ENCODE peak calls at places on chromosomes 1 and 21, in ten cellular contexts. E is heart left ventricle; H is endodermal cell; B is lung; U is tibial nerve; K is heart right ventricle; I is uterus; S is CD8-positive, alpha-beta memory T cell; N is H1; G is right lobe of liver. W is an unnamed sample. For H3K27me3, the result is how much of the 10 kb centered on the place peaks cover.

GRCh38 chr1:14103878-14104430 is 404.0 kb downstream of the PRDM2 start:
- DNase-seq in E (no peak), H (no peak), B (no peak), U (no peak), K (no peak), I (no peak), S (no peak), N (no peak), G (no peak), W (no peak)

GRCh38 chr1:22077728-22078127 is 25.2 kb downstream of the CDC42 start:
- DNase-seq in E (no peak), H (no peak), B (no peak), U (no peak), K (no peak), I (no peak), S (no peak), N (no peak), G (no peak), W (no peak)

GRCh38 chr1:12090326-12090725 is 27.2 kb downstream of the TNFRSF8 start:
- DNase-seq in E (no peak), H (no peak), B (no peak), U (no peak), K (no peak), I (no peak), S (no peak), N (no peak), G (no peak), W (no peak)

GRCh38 chr1:232438476-232438875 is 191.5 kb downstream of the SIPA1L2 start:
- DNase-seq in E (no peak), H (peak), B (no peak), U (no peak), K (no peak), I (no peak), S (no peak), N (no peak), G (no peak), W (no peak)

GRCh38 chr1:89686520-89686919 is 53.6 kb downstream of the LRRC8C start:
- DNase-seq in E (no peak), H (no peak), B (no peak), U (no peak), K (no peak), I (no peak), S (no peak), N (no peak), G (no peak), W (no peak)

GRCh38 chr1:186983327-186983726 is 154.6 kb downstream of the PLA2G4A start:
- DNase-seq in E (no peak), H (no peak), B (no peak), U (no peak), K (no peak), I (peak), S (no peak), N (no peak), G (no peak), W (no peak)

GRCh38 chr21:38310619-38311018 is 53.8 kb downstream of the KCNJ15 start:
- DNase-seq in E (no peak), H (no peak), B (no peak), U (no peak), K (no peak), I (no peak), S (no peak), N (no peak), G (no peak), W (no peak)

GRCh38 chr21:17925000-17925610 is 105.9 kb upstream of the C21orf91 start:
- DNase-seq in E (no peak), H (peak), B (peak), U (peak), K (no peak), I (peak), S (peak), N (no peak), G (no peak), W (peak)

GRCh38 chr21:37878946-37879660 is 37.2 kb downstream of the KCNJ6 start:
- DNase-seq in E (no peak), H (no peak), B (no peak), U (no peak), K (no peak), I (no peak), S (no peak), N (no peak), G (no peak), W (no peak)

GRCh38 chr1:26710811-26711210 is 15.0 kb downstream of the ARID1A start:
- DNase-seq in E (no peak), H (no peak), B (no peak), U (no peak), K (no peak), I (no peak), S (no peak), N (no peak), G (no peak), W (no peak)

GRCh38 chr1:180084867-180085266 is 69.8 kb upstream of the QSOX1 start:
- DNase-seq in E (no peak), H (no peak), B (no peak), U (no peak), K (no peak), I (no peak), S (no peak), N (no peak), G (no peak), W (no peak)

GRCh38 chr1:184755226-184756065 is 788 bp upstream of the EDEM3 start:
- DNase-seq in E (no peak), H (no peak), B (no peak), U (peak), K (no peak), I (no peak), S (no peak), N (no peak), G (no peak), W (peak)

GRCh38 chr1:169704797-169705196 is 6.6 kb downstream of the SELL start:
- DNase-seq in E (no peak), H (no peak), B (no peak), U (no peak), K (no peak), I (no peak), S (no peak), N (no peak), G (no peak), W (no peak)

GRCh38 chr1:62436039-62436465 is 797 bp upstream of the USP1 start:
- DNase-seq in E (no peak), H (peak), B (no peak), U (no peak), K (peak), I (peak), S (no peak), N (no peak), G (peak), W (peak)

GRCh38 chr1:75136921-75137641 is 2.9 kb downstream of the LHX8 start:
- DNase-seq in E (no peak), H (peak), B (no peak), U (no peak), K (no peak), I (no peak), S (no peak), N (no peak), G (no peak), W (no peak)

GRCh38 chr1:62064831-62065230 is 129.8 kb upstream of the L1TD1 start:
- DNase-seq in E (no peak), H (no peak), B (no peak), U (no peak), K (no peak), I (no peak), S (no peak), N (no peak), G (no peak), W (no peak)

GRCh38 chr1:55213885-55214213 is 1.3 kb downstream of the USP24 start:
- DNase-seq in E (no peak), H (no peak), B (no peak), U (no peak), K (no peak), I (no peak), S (no peak), N (no peak), G (no peak), W (no peak)

GRCh38 chr1:20234761-20235540 is 48.6 kb upstream of the PLA2G2C start:
- DNase-seq in E (no peak), H (no peak), B (no peak), U (no peak), K (no peak), I (no peak), S (no peak), N (no peak), G (no peak), W (no peak)

GRCh38 chr1:55318111-55318817 is 103.1 kb upstream of the USP24 start:
- DNase-seq in E (peak), H (peak), B (no peak), U (no peak), K (no peak), I (no peak), S (no peak), N (no peak), G (no peak), W (no peak)

GRCh38 chr1:197907846-197908616 is 5.6 kb downstream of the C1orf53 start:
- DNase-seq in E (no peak), H (no peak), B (no peak), U (no peak), K (no peak), I (no peak), S (no peak), N (no peak), G (no peak), W (no peak)

GRCh38 chr1:161127649-161128048 is 4.8 kb downstream of the DEDD start:
- DNase-seq in E (no peak), H (no peak), B (no peak), U (no peak), K (no peak), I (no peak), S (no peak), N (no peak), G (no peak), W (no peak)

GRCh38 chr1:96360036-96360795 is 361.4 kb upstream of the PTBP2 start:
- DNase-seq in E (no peak), H (no peak), B (no peak), U (no peak), K (no peak), I (no peak), S (no peak), N (no peak), G (no peak), W (no peak)

DNA sequence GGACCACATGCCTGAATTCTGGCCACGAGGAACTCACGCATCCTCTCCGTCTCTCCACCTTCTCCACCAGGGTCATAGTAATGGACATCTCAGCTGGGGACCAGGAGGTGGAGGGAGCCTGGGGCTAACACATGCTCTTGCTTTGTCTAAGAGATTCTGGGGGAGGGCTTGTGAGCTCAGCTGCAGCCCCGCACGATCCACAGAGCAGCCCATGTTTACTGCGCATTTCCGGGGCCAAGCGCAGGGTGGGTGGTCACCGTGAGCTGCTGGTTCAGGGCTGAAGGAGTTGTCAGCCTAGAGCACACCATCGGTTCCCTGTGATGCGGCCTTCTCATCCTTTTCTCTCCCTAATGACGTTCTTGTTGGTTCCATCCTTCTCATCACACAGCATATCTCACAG is 7.5 kb upstream of the TFF2 start:
- DNase-seq in E (no peak), H (no peak), B (no peak), U (no peak), K (no peak), I (no peak), S (no peak), N (no peak), G (peak), W (no peak)
- H3K27me3 ChIP-seq in E (under half), H (under half), B (under half), U (under half), K (under half), I (under half), S (under half), N (under half), G (under half), W (under half)

GRCh38 chr1:119771770-119772169 is 3.1 kb upstream of the HMGCS2 start:
- DNase-seq in E (no peak), H (no peak), B (no peak), U (no peak), K (no peak), I (no peak), S (no peak), N (no peak), G (no peak), W (no peak)
- H3K27me3 ChIP-seq in E (under half), H (under half), B (under half), U (under half), K (under half), I (under half), S (under half), N (under half), G (under half), W (under half)

DNA sequence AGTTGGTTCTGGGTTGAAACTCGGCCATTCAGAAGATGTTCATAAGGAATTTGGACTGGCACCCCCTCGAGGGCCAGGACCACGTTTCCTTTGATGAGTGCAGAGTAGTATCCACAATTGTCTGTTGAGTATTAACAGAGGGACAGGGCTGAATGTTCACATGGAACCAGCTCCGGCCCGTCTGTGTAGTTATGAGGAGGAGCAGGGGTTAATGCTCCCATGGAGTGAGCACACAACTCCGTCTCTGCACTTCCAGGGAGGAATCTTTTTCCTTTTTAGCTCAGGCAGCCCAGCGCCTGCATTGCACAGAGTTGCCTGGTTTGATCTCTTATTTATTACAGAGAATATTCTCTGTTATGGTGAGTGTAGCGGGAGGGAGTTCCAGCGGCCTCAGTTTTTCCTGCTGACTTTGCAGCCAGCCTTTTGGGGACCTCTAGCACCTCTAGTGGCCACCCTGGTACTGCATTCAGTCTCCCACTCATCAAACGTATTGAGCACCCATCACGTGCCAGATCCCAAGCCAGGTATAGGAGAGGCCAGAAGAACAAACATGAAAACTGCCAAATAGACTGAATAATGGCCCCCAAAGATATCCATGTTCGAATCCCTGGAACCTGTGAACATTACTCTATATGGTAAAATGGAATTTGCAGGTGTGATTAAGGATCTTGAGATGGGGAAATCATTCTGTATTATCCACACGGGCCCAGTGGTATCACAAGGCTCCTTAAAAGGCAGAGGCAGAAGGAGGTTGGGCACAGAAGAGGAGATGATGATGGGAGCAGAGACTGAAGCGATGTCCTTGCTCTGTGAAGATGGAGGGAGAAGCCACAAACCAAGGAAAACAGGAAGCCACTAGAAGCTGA is 167.7 kb upstream of the CSF3R start:
- DNase-seq in E (peak), H (peak), B (peak), U (peak), K (peak), I (peak), S (peak), N (peak), G (peak), W (peak)
- H3K27me3 ChIP-seq in E (under half), H (under half), B (under half), U (under half), K (half or more), I (under half), S (under half), N (under half), G (under half), W (under half)

DNA sequence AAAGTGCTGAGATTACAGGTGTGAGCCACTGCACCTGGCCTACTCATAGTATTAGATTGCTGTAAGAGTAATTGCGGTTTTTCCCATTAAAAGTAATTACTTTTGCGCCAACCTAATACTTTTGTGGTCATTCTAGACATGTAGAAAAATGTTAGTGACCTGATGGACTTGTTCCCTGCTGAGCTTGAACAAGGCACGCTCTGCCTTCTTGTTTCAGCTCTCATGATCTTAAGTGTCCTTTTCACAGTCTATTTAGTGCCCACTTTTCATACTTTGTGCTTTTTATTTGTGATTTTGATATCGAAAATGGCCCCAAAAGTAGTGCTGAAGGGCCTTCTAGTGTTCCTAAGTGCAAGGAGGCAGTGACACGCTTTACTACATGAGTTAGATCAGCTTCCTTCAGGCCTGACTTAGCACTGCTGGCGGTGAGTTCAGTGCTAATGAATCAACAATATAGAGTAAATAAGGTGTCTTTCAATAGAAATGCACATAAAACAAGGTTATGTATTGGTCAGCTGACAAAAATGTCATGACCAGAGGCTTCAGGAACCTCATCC is 5.6 kb upstream of the RD3 start:
- DNase-seq in E (no peak), H (no peak), B (peak), U (no peak), K (no peak), I (no peak), S (no peak), N (no peak), G (no peak), W (no peak)
- H3K27me3 ChIP-seq in E (under half), H (under half), B (under half), U (under half), K (under half), I (under half), S (under half), N (under half), G (under half), W (under half)

W was measured in CD4-positive, alpha-beta memory T cell.